ENCODE peak calls at places on chromosomes 1 and 21, in seven cellular contexts. Y is activated T-helper 2 cell treated with anti-CD3 and anti-CD28 coated beads, Interferon-gamma antibody, Interleukin-2, Interleukin-4, amounts not matched to agents 10 μg/mL and 5 μg/mL and 100 μg/mL, durations not matched to agents 14 hours and 24 hours and 36 hours; V is AG04450; H is T-helper 1 cell; C is pancreas; P is Calu3; W is lower lobe of right lung. A is an unnamed sample.

GRCh38 chr21:33023574-33024277 is 2.0 kb upstream of the OLIG2 start:
- DNase-seq in Y (no peak), V (no peak), H (no peak), C (no peak), P (no peak), W (no peak), A (no peak)

GRCh38 chr1:53644909-53645689 is 93.9 kb downstream of the GLIS1 start:
- DNase-seq in Y (no peak), V (no peak), H (no peak), C (no peak), P (no peak), W (no peak), A (no peak)

GRCh38 chr1:4697801-4698200 is 43.4 kb downstream of the AJAP1 start:
- DNase-seq in Y (no peak), V (no peak), H (no peak), C (no peak), P (no peak), W (no peak), A (no peak)

GRCh38 chr1:75330633-75331032 is 196.4 kb downstream of the LHX8 start:
- DNase-seq in Y (no peak), V (no peak), H (no peak), C (no peak), P (no peak), W (no peak), A (no peak)

GRCh38 chr1:240000634-240001033 is 91.0 kb upstream of the FMN2 start:
- DNase-seq in Y (no peak), V (peak), H (no peak), C (no peak), P (no peak), W (no peak), A (no peak)

GRCh38 chr1:156618853-156619581 is at the start of gene HAPLN2:
- DNase-seq in Y (no peak), V (no peak), H (no peak), C (no peak), P (peak), W (no peak), A (no peak)

GRCh38 chr1:26833432-26834405 is 7.2 kb downstream of the ZDHHC18 start:
- DNase-seq in Y (peak), V (no peak), H (peak), C (no peak), P (no peak), W (peak), A (peak)

GRCh38 chr1:110249256-110249655 is 39.1 kb downstream of the KCNC4 start:
- DNase-seq in Y (no peak), V (no peak), H (no peak), C (no peak), P (no peak), W (no peak), A (no peak)

GRCh38 chr1:227948493-227949260 is 945 bp upstream of the WNT9A start:
- DNase-seq in Y (no peak), V (no peak), H (no peak), C (peak), P (no peak), W (peak), A (no peak)

GRCh38 chr21:44986471-44987291 is 46.9 kb downstream of the SLX9 start:
- DNase-seq in Y (no peak), V (no peak), H (no peak), C (no peak), P (no peak), W (peak), A (no peak)

GRCh38 chr1:8201331-8201861 is 116.5 kb upstream of the SLC45A1 start:
- DNase-seq in Y (no peak), V (no peak), H (no peak), C (no peak), P (peak), W (no peak), A (no peak)